ENCODE peak calls at places on chromosomes 7 and 10, in ten cellular contexts. U, S, E, B, L, Y, J, T, I and N are unnamed samples.

GRCh38 chr10:3748484-3748883 is 36.5 kb downstream of the KLF6 start:
- DNase-seq in L (no peak), S (no peak), J (no peak), B (no peak), E (no peak), U (no peak), T (no peak), Y (no peak), I (no peak), N (no peak)

GRCh38 chr7:81114682-81115081 is 195.8 kb upstream of the SEMA3C start:
- DNase-seq in I (no peak), J (no peak), Y (no peak), S (no peak), E (peak), U (no peak), L (no peak), T (no peak), B (no peak), N (no peak)

GRCh38 chr7:158868754-158869410 is 12.5 kb downstream of the DYNC2I1 start:
- DNase-seq in J (no peak), S (no peak), I (no peak), L (no peak), B (no peak), E (no peak), Y (no peak), T (no peak), U (no peak), N (no peak)

GRCh38 chr10:44960482-44961230 is 1.1 kb downstream of the RASSF4 start:
- DNase-seq in I (no peak), J (no peak), L (no peak), E (no peak), U (no peak), Y (no peak), S (peak), T (peak), B (no peak), N (no peak)

GRCh38 chr10:69801094-69801433 is 642 bp upstream of the COL13A1 start:
- DNase-seq in B (peak), L (peak), I (no peak), T (no peak), Y (peak), J (peak), S (no peak), E (peak), U (peak), N (peak)

GRCh38 chr7:5477723-5478531 is 54.3 kb upstream of the TNRC18 start:
- DNase-seq in E (no peak), J (peak), S (no peak), L (no peak), B (peak), U (no peak), Y (peak), I (no peak), T (no peak), N (no peak)

GRCh38 chr7:26423436-26423835 is 131.8 kb downstream of the SNX10 start:
- DNase-seq in I (no peak), J (no peak), E (no peak), U (no peak), Y (no peak), B (no peak), L (no peak), S (no peak), T (no peak), N (no peak)

GRCh38 chr7:106283831-106284515 is 810 bp downstream of the NAMPT start:
- DNase-seq in L (peak), J (peak), T (peak), S (no peak), E (peak), I (no peak), Y (peak), U (peak), B (no peak), N (peak)

GRCh38 chr10:95327367-95327766 is 36.6 kb upstream of the PDLIM1 start:
- DNase-seq in L (peak), B (no peak), U (peak), T (peak), I (no peak), E (peak), S (no peak), J (peak), Y (peak), N (peak)

GRCh38 chr10:91838199-91838598 is 40.0 kb downstream of the TNKS2 start:
- DNase-seq in J (no peak), E (no peak), T (no peak), L (no peak), Y (no peak), U (no peak), I (no peak), S (no peak), B (no peak), N (no peak)

GRCh38 chr7:150974468-150975391 is 3.4 kb downstream of the KCNH2 start:
- DNase-seq in S (peak), Y (no peak), U (peak), T (no peak), J (peak), B (peak), E (no peak), L (no peak), I (no peak), N (peak)

GRCh38 chr10:112815238-112816032 is 134.6 kb upstream of the TCF7L2 start:
- DNase-seq in T (no peak), U (no peak), E (peak), J (peak), S (no peak), L (no peak), I (no peak), B (no peak), Y (no peak), N (peak)

GRCh38 chr10:112813866-112814596 is 136.0 kb upstream of the TCF7L2 start:
- DNase-seq in J (no peak), S (no peak), U (no peak), I (no peak), T (no peak), Y (no peak), B (no peak), E (no peak), L (no peak), N (no peak)

GRCh38 chr10:112812571-112812970 is 137.5 kb upstream of the TCF7L2 start:
- DNase-seq in S (no peak), E (no peak), U (no peak), B (no peak), J (no peak), T (peak), L (no peak), Y (no peak), I (no peak), N (no peak)

GRCh38 chr10:112810651-112811215 is 139.3 kb upstream of the TCF7L2 start:
- DNase-seq in U (no peak), E (peak), I (no peak), L (no peak), J (peak), B (no peak), S (no peak), T (peak), Y (no peak), N (no peak)

GRCh38 chr10:112811741-112812551 is 138.1 kb upstream of the TCF7L2 start:
- DNase-seq in Y (peak), J (peak), I (peak), B (peak), T (peak), U (no peak), L (no peak), E (peak), S (no peak), N (peak)
- H3K27ac ChIP-seq in Y (peak), J (peak), I (peak), B (peak), T (peak), U (no peak), L (no peak), E (peak), S (no peak), N (peak)

GRCh38 chr7:90492250-90492649 is 22.8 kb downstream of the PTTG1IP2 start:
- DNase-seq in T (no peak), Y (no peak), B (no peak), S (no peak), J (no peak), I (no peak), L (no peak), U (no peak), E (no peak), N (peak)

GRCh38 chr7:90495241-90495640 is 25.8 kb downstream of the PTTG1IP2 start:
- DNase-seq in Y (no peak), J (no peak), S (no peak), I (no peak), L (no peak), E (no peak), T (no peak), U (no peak), B (no peak), N (no peak)
- TF ChIP-seq CTCF in Y (no peak), J (no peak), S (no peak), I (no peak), L (no peak), E (no peak), T (no peak), U (no peak), B (no peak), N (no peak)

GRCh38 chr7:36264917-36265292 is 111.9 kb downstream of the EEPD1 start:
- DNase-seq in J (no peak), I (no peak), T (no peak), U (no peak), E (no peak), S (no peak), L (no peak), Y (no peak), B (no peak), N (no peak)

GRCh38 chr7:36262706-36263484 is 109.8 kb downstream of the EEPD1 start:
- DNase-seq in B (no peak), T (no peak), U (no peak), Y (no peak), I (no peak), E (no peak), L (no peak), J (no peak), S (no peak), N (no peak)

GRCh38 chr7:36265720-36266119 is 112.7 kb downstream of the EEPD1 start:
- DNase-seq in J (no peak), Y (no peak), U (no peak), S (no peak), I (no peak), T (no peak), L (no peak), E (peak), B (no peak), N (no peak)

GRCh38 chr7:36266201-36266600 is 113.1 kb downstream of the EEPD1 start:
- DNase-seq in L (no peak), U (no peak), B (no peak), Y (no peak), J (no peak), E (no peak), T (no peak), I (no peak), S (no peak), N (no peak)

DNA sequence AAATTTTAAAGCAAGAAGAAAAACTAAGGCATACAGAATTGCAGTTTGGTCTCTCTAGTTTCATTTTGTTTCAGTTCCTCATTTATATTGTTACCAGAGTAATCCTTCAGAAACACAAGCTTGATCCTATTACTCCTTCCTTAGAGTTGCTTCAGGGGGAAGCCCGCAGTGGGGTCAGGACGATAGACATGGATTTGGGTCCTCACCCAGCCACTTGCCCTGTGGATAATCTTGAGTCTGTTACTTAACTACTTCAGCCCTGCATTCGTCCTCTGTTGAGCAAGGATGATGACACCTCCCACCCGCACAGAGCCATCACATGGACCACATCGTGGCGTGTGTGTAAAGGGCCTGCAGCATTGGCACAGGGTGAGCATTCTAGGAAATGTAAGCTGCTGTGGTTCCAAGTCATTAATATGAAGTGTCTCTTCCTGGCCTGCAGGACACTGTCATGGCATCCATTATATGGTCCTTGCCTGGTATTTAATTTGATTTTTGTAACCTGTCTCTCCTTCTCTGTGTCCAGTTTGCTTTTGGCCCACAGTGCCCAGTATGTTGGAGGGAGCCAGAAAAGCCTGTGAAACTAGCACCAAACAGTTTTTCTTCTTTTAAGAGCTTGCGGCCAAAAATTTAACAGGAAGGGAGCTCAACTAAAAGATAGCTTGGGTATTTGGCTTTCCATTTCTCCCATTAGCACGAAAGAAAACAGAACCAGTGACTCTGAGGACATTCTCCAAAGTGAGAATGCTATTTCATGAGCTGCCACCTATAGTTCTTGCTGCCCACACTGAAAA is 111.3 kb downstream of the EEPD1 start:
- DNase-seq in T (no peak), U (no peak), S (no peak), L (no peak), I (no peak), E (no peak), J (no peak), B (no peak), Y (peak), N (no peak)
- H3K27ac ChIP-seq in T (peak), U (peak), S (peak), L (peak), I (peak), E (no peak), J (peak), B (peak), Y (peak), N (no peak)

DNA sequence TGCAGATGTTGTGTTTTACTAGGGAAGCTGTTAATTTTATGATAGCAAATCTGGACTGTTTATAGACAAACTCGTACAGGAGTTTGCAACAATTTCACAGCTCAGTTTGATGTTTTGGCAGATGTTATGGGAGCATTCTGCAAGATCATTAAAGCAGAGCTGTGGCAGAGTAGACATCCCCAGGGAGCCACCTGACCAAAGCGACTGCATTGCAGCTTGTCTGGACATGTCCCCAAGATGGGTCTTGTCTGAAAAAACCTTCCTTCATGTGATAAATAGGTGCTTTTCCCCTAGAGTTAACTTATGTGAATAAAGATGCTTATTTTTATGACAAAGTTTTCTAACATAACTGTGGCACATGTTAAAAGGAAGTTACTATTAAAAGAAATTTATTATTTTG is 91.2 kb upstream of the GPR141 start:
- DNase-seq in Y (no peak), B (no peak), E (no peak), U (no peak), T (no peak), L (no peak), I (no peak), J (no peak), S (no peak), N (no peak)
- TF ChIP-seq CTCF in Y (no peak), B (no peak), E (no peak), U (no peak), T (no peak), L (no peak), I (no peak), J (no peak), S (no peak), N (no peak)

DNA sequence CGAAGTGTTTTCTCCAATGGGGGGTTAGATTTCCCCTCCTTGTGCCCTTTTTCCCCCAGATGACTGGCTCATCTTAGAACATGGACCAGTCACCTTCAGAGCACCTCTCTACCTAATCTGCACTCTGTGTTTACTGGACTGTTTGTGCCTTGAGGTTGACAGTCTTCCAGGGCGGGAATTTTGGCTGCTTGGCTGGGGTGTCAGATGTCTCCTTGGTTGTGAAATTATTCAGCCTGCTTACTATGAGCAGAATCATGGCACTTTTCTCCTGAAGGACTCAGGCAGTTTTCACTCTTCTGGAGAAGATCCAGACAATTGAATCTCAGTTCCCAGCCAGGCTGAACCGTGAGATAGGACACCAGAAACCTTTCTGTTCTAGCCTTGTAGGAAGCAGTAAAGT is 60.3 kb upstream of the NFKB2 start:
- DNase-seq in I (no peak), S (no peak), L (peak), B (no peak), Y (peak), U (peak), J (no peak), E (peak), T (no peak), N (no peak)
- H3K27ac ChIP-seq in I (no peak), S (no peak), L (peak), B (no peak), Y (no peak), U (no peak), J (no peak), E (no peak), T (no peak), N (no peak)

GRCh38 chr7:134553976-134554375 is 5.1 kb downstream of the AKR1B15 start:
- DNase-seq in B (no peak), U (no peak), I (no peak), T (no peak), E (no peak), L (no peak), Y (no peak), S (no peak), J (peak), N (no peak)
- TF ChIP-seq CTCF in B (peak), U (no peak), I (no peak), T (no peak), E (peak), L (no peak), Y (no peak), S (no peak), J (peak), N (no peak)